ENCODE peak calls at places on chromosomes 7 and 10, in seven cellular contexts. J is activated effector memory CD4-positive, alpha-beta T cell treated with Interleukin-2 at 50 U/mL for 16 hours; I is activated CD8-positive, alpha-beta T cell treated with anti-CD3 and anti-CD28 coated beads for 36 hours; D is adipocyte; M is psoas muscle; A is Jurkat, Clone E6-1; F is NCI-H82. O is an unnamed sample.

GRCh38 chr10:117078168-117078837 is 59.8 kb downstream of the VAX1 start:
- DNase-seq in F (peak), D (no peak), A (no peak), M (no peak), I (no peak), J (no peak), O (no peak)

GRCh38 chr7:27132214-27132613 is 1.7 kb upstream of the HOXA4 start:
- DNase-seq in I (no peak), D (no peak), F (peak), A (no peak), M (no peak), J (no peak), O (no peak)

GRCh38 chr7:27066148-27066547 is 29.7 kb downstream of the HOXA1 start:
- DNase-seq in J (no peak), M (no peak), F (no peak), A (no peak), I (no peak), D (no peak), O (no peak)

GRCh38 chr10:2985729-2986232 is 81.6 kb upstream of the PFKP start:
- DNase-seq in J (no peak), M (no peak), I (no peak), A (no peak), F (no peak), D (peak), O (no peak)

GRCh38 chr10:7649673-7650330 is 17.0 kb downstream of the ITIH5 start:
- DNase-seq in M (no peak), F (no peak), D (no peak), A (no peak), I (peak), J (no peak), O (no peak)

GRCh38 chr10:103605359-103606156 is 112.1 kb downstream of the NEURL1 start:
- DNase-seq in M (peak), F (peak), I (peak), J (peak), D (peak), A (peak), O (peak)

GRCh38 chr7:107661865-107662379 is 1.3 kb downstream of the SLC26A4 start:
- DNase-seq in D (no peak), J (no peak), I (no peak), M (no peak), A (no peak), F (peak), O (no peak)

GRCh38 chr7:28400838-28401360 is 11.4 kb upstream of the CREB5 start:
- DNase-seq in A (no peak), F (no peak), J (no peak), M (no peak), D (no peak), I (no peak), O (no peak)

GRCh38 chr10:29486466-29486865 is 148.3 kb downstream of the SVIL start:
- DNase-seq in M (no peak), F (no peak), A (no peak), J (no peak), D (no peak), I (peak), O (no peak)

GRCh38 chr10:24703700-24704099 is 20.0 kb downstream of the ARHGAP21 start:
- DNase-seq in M (no peak), D (peak), A (no peak), J (no peak), I (no peak), F (no peak), O (no peak)

GRCh38 chr10:50421026-50421719 is 169.9 kb upstream of the ASAH2 start:
- DNase-seq in A (no peak), D (peak), F (peak), I (peak), M (no peak), J (no peak), O (peak)

GRCh38 chr7:41224063-41224763 is 478.7 kb downstream of the INHBA start:
- DNase-seq in I (no peak), J (no peak), M (no peak), F (no peak), D (peak), A (no peak), O (no peak)

GRCh38 chr10:115018185-115018931 is 74.8 kb upstream of the ATRNL1 start:
- DNase-seq in M (no peak), F (no peak), I (no peak), J (no peak), D (no peak), A (no peak), O (no peak)

GRCh38 chr7:17559388-17559787 is 260.9 kb downstream of the AHR start:
- DNase-seq in A (no peak), I (no peak), D (no peak), F (peak), M (no peak), J (no peak), O (no peak)

GRCh38 chr10:61878411-61879051 is 23.0 kb upstream of the ARID5B start:
- DNase-seq in D (no peak), M (no peak), J (no peak), F (no peak), I (no peak), A (no peak), O (no peak)

GRCh38 chr7:94396044-94396443 is 1.3 kb downstream of the COL1A2 start:
- DNase-seq in I (no peak), A (no peak), M (no peak), J (no peak), D (peak), F (no peak), O (no peak)

GRCh38 chr7:153380636-153381035 is 621.1 kb downstream of the ACTR3B start:
- DNase-seq in F (no peak), A (no peak), I (no peak), D (no peak), J (no peak), M (no peak), O (no peak)

GRCh38 chr7:362416-363096 is 72.6 kb downstream of the FOXL3 start:
- DNase-seq in I (peak), F (no peak), D (no peak), A (peak), J (peak), M (peak), O (peak)

GRCh38 chr7:54672519-54672918 is 86.5 kb downstream of the SEC61G start:
- DNase-seq in A (no peak), M (no peak), D (no peak), F (no peak), J (no peak), I (no peak), O (no peak)

GRCh38 chr10:78457804-78458483 is 424.3 kb downstream of the RPS24 start:
- DNase-seq in M (no peak), I (no peak), A (no peak), J (no peak), D (peak), F (no peak), O (no peak)

GRCh38 chr10:132986076-132986475 is 43.7 kb upstream of the CFAP46 start:
- DNase-seq in M (peak), I (no peak), D (no peak), F (no peak), J (no peak), A (no peak), O (no peak)

GRCh38 chr10:3192856-3193635 is 20.5 kb upstream of the PITRM1 start:
- DNase-seq in M (no peak), J (peak), F (peak), A (peak), D (peak), I (peak), O (peak)

GRCh38 chr7:119397156-119397555 is 875.8 kb upstream of the KCND2 start:
- DNase-seq in A (peak), D (no peak), I (no peak), J (no peak), M (no peak), F (no peak), O (no peak)

GRCh38 chr7:99193527-99194214 is 14.2 kb downstream of the KPNA7 start:
- DNase-seq in J (no peak), D (peak), I (no peak), M (no peak), F (no peak), A (no peak), O (no peak)

GRCh38 chr7:155798673-155799439 is 13.4 kb downstream of the SHH start:
- DNase-seq in M (no peak), F (no peak), J (no peak), A (no peak), I (no peak), D (no peak), O (no peak)

O was measured in DND-41.